ENCODE peak calls at places on chromosomes 12 and 14, in four cellular contexts. Z is SK-N-SH, R is K562, H is WTC11. X is an unnamed sample.

GRCh38 chr12:49552014-49552413 is 13.2 kb downstream of the KCNH3 start:
- DNase-seq in Z (peak), R (no peak), H (no peak), X (no peak)

GRCh38 chr14:23640524-23641141 is 4.5 kb downstream of the DHRS2 start:
- DNase-seq in Z (peak), R (no peak), H (peak), X (no peak)

GRCh38 chr12:52434096-52434733 is at the start of gene KRT75:
- DNase-seq in Z (no peak), R (no peak), H (no peak), X (no peak)

GRCh38 chr14:79134346-79134745 is 964.2 kb downstream of the NRXN3 start:
- DNase-seq in Z (no peak), R (no peak), H (no peak), X (no peak)

GRCh38 chr12:97308576-97309198 is 153.9 kb upstream of the RMST start:
- DNase-seq in Z (no peak), R (peak), H (no peak), X (peak)

GRCh38 chr14:72616294-72616693 is 277.6 kb downstream of the DPF3 start:
- DNase-seq in Z (no peak), R (no peak), H (no peak), X (no peak)

GRCh38 chr14:65164825-65165135 is 62.5 kb upstream of the MAX start:
- DNase-seq in Z (no peak), R (no peak), H (no peak), X (no peak)

GRCh38 chr12:19223695-19224094 is 94.2 kb downstream of the PLEKHA5 start:
- DNase-seq in Z (no peak), R (no peak), H (no peak), X (no peak)

GRCh38 chr12:51846911-51847829 is 1.3 kb downstream of the FIGNL2 start:
- DNase-seq in Z (peak), R (peak), H (peak), X (no peak)

GRCh38 chr14:60974070-60974469 is 6.8 kb downstream of the TRMT5 start:
- DNase-seq in Z (no peak), R (no peak), H (no peak), X (no peak)

GRCh38 chr12:70598467-70599194 is 38.6 kb downstream of the PTPRB start:
- DNase-seq in Z (peak), R (no peak), H (no peak), X (no peak)

GRCh38 chr14:80109055-80109454 is 102.2 kb downstream of the DIO2 start:
- DNase-seq in Z (no peak), R (no peak), H (no peak), X (no peak)

GRCh38 chr12:53290661-53291060 is 4.7 kb upstream of the PFDN5 start:
- DNase-seq in Z (no peak), R (no peak), H (no peak), X (no peak)

GRCh38 chr12:72448089-72448488 is 175.9 kb downstream of the TRHDE start:
- DNase-seq in Z (no peak), R (no peak), H (no peak), X (no peak)

GRCh38 chr14:21924479-21924878 is 250.9 kb upstream of the OR4E1 start:
- DNase-seq in Z (no peak), R (no peak), H (peak), X (peak)

GRCh38 chr12:6269986-6270385 is 40.5 kb upstream of the PLEKHG6 start:
- DNase-seq in Z (no peak), R (no peak), H (no peak), X (no peak)

GRCh38 chr14:73188501-73188903 is 48.8 kb upstream of the PAPLN start:
- DNase-seq in Z (no peak), R (no peak), H (no peak), X (no peak)

GRCh38 chr12:105106621-105107020 is 910 bp upstream of the WASHC4 start:
- DNase-seq in Z (no peak), R (no peak), H (no peak), X (no peak)

GRCh38 chr12:53726946-53727309 is 324 bp downstream of the CALCOCO1 start:
- DNase-seq in Z (no peak), R (peak), H (no peak), X (no peak)

GRCh38 chr12:29756741-29757390 is 26.9 kb downstream of the TMTC1 start:
- DNase-seq in Z (no peak), R (no peak), H (no peak), X (no peak)

GRCh38 chr12:106019130-106019529 is 119.6 kb downstream of the NUAK1 start:
- DNase-seq in Z (no peak), R (no peak), H (no peak), X (no peak)

GRCh38 chr14:51129130-51129529 is 34.2 kb upstream of the TRIM9 start:
- DNase-seq in Z (no peak), R (no peak), H (no peak), X (no peak)

GRCh38 chr14:33774866-33775519 is 175.9 kb downstream of the EGLN3 start:
- DNase-seq in Z (no peak), R (no peak), H (no peak), X (no peak)

GRCh38 chr12:107402041-107403022 is 283.3 kb upstream of the PWP1 start:
- DNase-seq in Z (peak), R (peak), H (peak), X (no peak)

GRCh38 chr14:99574099-99574880 is 29.7 kb downstream of the CCDC85C start:
- DNase-seq in Z (peak), R (no peak), H (peak), X (no peak)

GRCh38 chr14:22887990-22888378 is 5.0 kb downstream of the REM2 start:
- DNase-seq in Z (no peak), R (no peak), H (no peak), X (peak)

GRCh38 chr14:86357866-86358265 is 827.9 kb downstream of the FLRT2 start:
- DNase-seq in Z (no peak), R (no peak), H (no peak), X (no peak)

GRCh38 chr12:20798561-20798960 is 11.9 kb upstream of the SLCO1B3 start:
- DNase-seq in Z (peak), R (no peak), H (no peak), X (no peak)

GRCh38 chr14:73755434-73756014 is 41.3 kb upstream of the PNMA1 start:
- DNase-seq in Z (no peak), R (peak), H (no peak), X (no peak)

GRCh38 chr14:58918066-58918465 is 270.4 kb upstream of the DAAM1 start:
- DNase-seq in Z (no peak), R (no peak), H (no peak), X (no peak)

GRCh38 chr12:52337054-52337453 is 15.9 kb upstream of the KRT83 start:
- DNase-seq in Z (no peak), R (no peak), H (no peak), X (no peak)

GRCh38 chr12:50615534-50616296 is 110.9 kb downstream of the DIP2B start:
- DNase-seq in Z (no peak), R (no peak), H (no peak), X (no peak)

GRCh38 chr12:82608706-82609105 is 78.0 kb upstream of the TMTC2 start:
- DNase-seq in Z (no peak), R (no peak), H (no peak), X (no peak)

GRCh38 chr14:100065161-100065871 is at the start of gene EVL:
- DNase-seq in Z (no peak), R (no peak), H (no peak), X (peak)

GRCh38 chr14:95505030-95505589 is 11.3 kb downstream of the SYNE3 start:
- DNase-seq in Z (no peak), R (no peak), H (no peak), X (no peak)

GRCh38 chr12:94553130-94553519 is 93.5 kb upstream of the CEP83 start:
- DNase-seq in Z (no peak), R (no peak), H (no peak), X (no peak)

GRCh38 chr14:77027538-77028383 is 747 bp downstream of the IRF2BPL start:
- DNase-seq in Z (peak), R (peak), H (peak), X (no peak)

GRCh38 chr12:124599074-124599999 is 31.9 kb upstream of the NCOR2 start:
- DNase-seq in Z (no peak), R (no peak), H (no peak), X (no peak)

GRCh38 chr12:119354187-119354586 is 19.7 kb downstream of the CCDC60 start:
- DNase-seq in Z (peak), R (no peak), H (no peak), X (no peak)
- TF ChIP-seq USF1 in Z (no peak), R (no peak), H (no peak), X (no peak)

DNA sequence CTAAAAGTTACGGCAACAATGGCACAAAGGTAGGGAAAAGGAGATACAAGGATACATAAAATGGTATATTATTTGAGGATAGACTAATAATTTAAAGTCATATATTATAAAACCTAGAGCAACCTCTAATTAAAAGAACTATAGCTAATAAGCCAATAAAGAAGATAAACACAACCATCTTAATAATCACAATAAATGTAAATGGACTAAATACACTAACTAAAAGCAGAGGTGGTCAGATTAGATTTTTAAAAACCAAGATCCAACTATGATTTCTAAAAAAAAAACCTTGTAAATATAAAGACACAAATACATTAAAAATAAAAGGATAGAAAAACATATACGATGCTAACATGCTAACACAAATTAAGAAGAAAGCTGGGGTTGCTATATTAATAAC is 10.7 kb upstream of the LLPH start:
- DNase-seq in Z (no peak), R (no peak), H (no peak), X (no peak)
- TF ChIP-seq USF1 in Z (no peak), R (no peak), H (no peak), X (no peak)

GRCh38 chr12:96063046-96063445 is 27.7 kb upstream of the LTA4H start:
- DNase-seq in Z (peak), R (no peak), H (no peak), X (no peak)
- TF ChIP-seq USF1 in Z (no peak), R (no peak), H (no peak), X (no peak)

DNA sequence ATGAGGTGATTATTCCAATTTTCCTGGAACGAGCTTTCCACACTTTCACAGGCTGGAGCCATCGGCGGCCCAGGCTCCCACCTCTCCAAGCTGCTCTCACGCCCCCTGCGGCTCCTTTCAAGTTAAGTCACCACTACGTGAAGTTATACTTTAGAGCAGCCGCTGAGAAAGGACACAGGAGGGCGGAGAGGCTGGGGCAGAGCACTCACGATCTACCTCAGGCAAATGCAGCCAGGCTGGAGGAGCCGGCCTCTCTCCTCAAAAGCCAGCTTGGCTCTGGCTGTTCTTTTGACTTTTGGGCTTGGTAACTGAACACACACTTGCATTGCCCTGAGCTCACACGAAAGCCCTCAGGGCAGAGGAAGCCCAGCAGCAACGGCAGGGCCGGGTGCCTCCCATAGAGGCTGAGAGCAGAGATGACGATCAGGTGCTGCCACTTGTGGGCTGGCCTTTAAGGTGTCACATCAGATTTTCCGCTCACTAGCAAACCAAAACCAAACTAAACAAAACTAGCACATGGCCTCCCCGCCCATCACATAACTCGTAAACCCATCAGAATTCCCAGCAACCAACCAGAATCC is 75.2 kb downstream of the PITPNM2 start:
- DNase-seq in Z (no peak), R (peak), H (peak), X (no peak)
- TF ChIP-seq USF1 in Z (no peak), R (no peak), H (no peak), X (no peak)

DNA sequence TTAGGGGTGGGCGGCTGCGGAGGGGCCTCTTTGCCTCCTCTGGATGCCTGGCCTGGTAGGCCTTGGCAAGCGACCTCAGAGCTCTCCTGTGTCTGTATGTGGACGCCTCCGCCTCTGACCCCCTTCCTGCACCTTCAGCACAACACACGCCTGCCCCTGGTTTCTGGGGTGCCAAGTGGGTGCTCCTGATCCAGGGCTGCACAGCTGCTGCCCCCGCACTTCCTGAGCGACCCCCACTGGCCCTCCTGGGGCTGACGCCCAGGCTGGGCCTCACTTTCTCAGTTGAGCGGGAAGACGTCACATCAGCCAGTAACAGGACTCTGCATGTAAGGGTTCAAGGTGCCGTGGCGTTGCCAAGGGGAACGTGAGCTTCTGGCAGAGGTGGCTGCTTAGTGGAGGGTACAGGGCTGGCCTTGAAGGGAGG is 322.2 kb upstream of the RTL1 start:
- DNase-seq in Z (no peak), R (peak), H (no peak), X (no peak)
- TF ChIP-seq USF1 in Z (no peak), R (no peak), H (no peak), X (no peak)

DNA sequence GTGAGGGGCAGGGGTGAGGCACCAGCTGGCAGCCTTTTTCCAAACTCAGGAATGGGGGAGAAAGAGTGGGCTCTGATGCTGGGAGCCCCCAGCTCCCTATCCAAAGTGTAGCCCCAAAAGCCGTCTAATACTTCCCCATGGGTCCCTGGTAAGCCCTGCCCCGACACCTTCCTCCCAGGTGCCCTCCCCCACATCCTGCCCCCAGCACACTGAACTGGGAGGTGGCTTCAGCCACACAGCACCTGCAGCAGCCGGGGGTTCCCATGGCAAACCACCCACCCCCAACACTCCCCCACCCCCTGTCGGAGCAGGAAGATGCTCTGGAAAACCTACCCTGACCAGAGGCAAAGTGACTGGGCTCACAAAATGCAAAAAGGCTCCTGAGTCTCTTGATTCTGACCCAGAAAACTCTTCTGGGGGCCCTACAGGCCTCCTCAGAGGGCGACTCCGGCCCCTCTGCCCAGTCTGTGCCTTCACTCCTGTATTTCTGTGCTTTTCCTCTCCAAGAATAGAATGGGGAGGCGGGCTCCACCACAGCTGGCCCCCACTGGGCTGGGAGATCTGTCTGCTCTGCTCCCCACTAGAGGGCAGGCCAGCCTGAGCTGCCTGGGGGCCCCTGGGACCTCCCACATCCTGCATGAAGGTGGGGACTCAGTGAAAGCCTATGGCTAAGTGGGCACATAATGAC is 81.6 kb downstream of the ITPK1 start:
- DNase-seq in Z (peak), R (peak), H (peak), X (no peak)
- TF ChIP-seq USF1 in Z (no peak), R (no peak), H (no peak), X (no peak)

GRCh38 chr12:87931764-87932163 is 97.4 kb downstream of the C12orf50 start:
- DNase-seq in Z (no peak), R (no peak), H (no peak), X (no peak)
- TF ChIP-seq USF1 in Z (no peak), R (no peak), H (no peak), X (no peak)

GRCh38 chr12:65335021-65335714 is 56.7 kb downstream of the MSRB3 start:
- DNase-seq in Z (peak), R (no peak), H (no peak), X (no peak)
- TF ChIP-seq USF1 in Z (no peak), R (no peak), H (no peak), X (no peak)

GRCh38 chr14:75340921-75341320 is 62.3 kb downstream of the FOS start:
- DNase-seq in Z (no peak), R (no peak), H (no peak), X (no peak)
- TF ChIP-seq USF1 in Z (no peak), R (no peak), H (no peak), X (peak)